ENCODE peak calls at places on chromosomes 11 and 22, in four cellular contexts. M, L, O and C are unnamed samples.

GRCh38 chr11:1504164-1504563 is 17.6 kb upstream of the MOB2 start:
- DNase-seq in O (no peak), M (no peak), L (no peak), C (no peak)

GRCh38 chr11:124886476-124886875 is 11.2 kb downstream of the ROBO4 start:
- DNase-seq in O (no peak), M (no peak), L (no peak), C (no peak)

GRCh38 chr11:27193434-27194225 is 153.0 kb downstream of the BBOX1 start:
- DNase-seq in O (no peak), M (no peak), L (no peak), C (no peak)

GRCh38 chr11:115587718-115588342 is 83.6 kb upstream of the CADM1 start:
- DNase-seq in L (no peak), M (no peak), O (no peak), C (no peak)

GRCh38 chr11:72573380-72573949 is 100.8 kb downstream of the PDE2A start:
- DNase-seq in L (peak; percentile 80), M (no peak), O (peak; percentile 53), C (peak; percentile 68)

GRCh38 chr11:8870461-8871282 is 40.3 kb upstream of the AKIP1 start:
- DNase-seq in M (peak; percentile 34), L (peak; percentile 75), O (peak; percentile 77), C (peak; percentile 82)

GRCh38 chr11:44529895-44530412 is 35.5 kb upstream of the CD82 start:
- DNase-seq in M (no peak), L (no peak), O (no peak), C (no peak)

GRCh38 chr11:17393472-17393871 is 5.0 kb upstream of the KCNJ11 start:
- DNase-seq in O (no peak), M (no peak), L (no peak), C (no peak)

GRCh38 chr22:44667829-44668189 is 34.2 kb upstream of the PRR5 start:
- DNase-seq in O (peak; percentile 22), L (no peak), M (no peak), C (no peak)

GRCh38 chr11:11582261-11582701 is 39.5 kb downstream of the GALNT18 start:
- DNase-seq in M (no peak), O (no peak), L (no peak), C (no peak)

GRCh38 chr22:27512283-27512761 is 289.2 kb downstream of the MN1 start:
- DNase-seq in L (no peak), O (peak; percentile 79), M (no peak), C (peak; percentile 62)

GRCh38 chr11:64276653-64277431 is 7.6 kb downstream of the BAD start:
- DNase-seq in M (no peak), O (no peak), L (no peak), C (no peak)

GRCh38 chr22:37675930-37676571 is 615 bp downstream of the LGALS1 start:
- DNase-seq in O (peak; percentile 55), L (peak; percentile 26), M (no peak), C (no peak)

GRCh38 chr11:66172146-66172545 is 96.3 kb upstream of the RAB1B start:
- DNase-seq in L (no peak), O (no peak), M (no peak), C (peak; percentile 31)

GRCh38 chr22:47202819-47203553 is 440.5 kb downstream of the TBC1D22A start:
- DNase-seq in O (no peak), M (no peak), L (no peak), C (no peak)

GRCh38 chr11:115241899-115242298 is 262.3 kb downstream of the CADM1 start:
- DNase-seq in L (no peak), O (no peak), M (no peak), C (no peak)

GRCh38 chr11:62612366-62613274 is at the start of the genes EML3 and ROM1:
- DNase-seq in L (peak; percentile 97), M (peak; percentile 85), O (peak; percentile 85), C (peak; percentile 88)

GRCh38 chr11:73851046-73851764 is 25.4 kb downstream of the COA4 start:
- DNase-seq in L (no peak), M (no peak), O (no peak), C (no peak)

GRCh38 chr22:32355760-32356159 is 1.9 kb upstream of the RFPL3 start:
- DNase-seq in M (no peak), O (peak; percentile 15), L (peak; percentile 72), C (peak; percentile 35)

GRCh38 chr22:30704978-30705377 is 10.3 kb downstream of the OSBP2 start:
- DNase-seq in L (no peak), M (no peak), O (no peak), C (no peak)

GRCh38 chr22:46876357-46876934 is 114.0 kb downstream of the TBC1D22A start:
- DNase-seq in M (no peak), L (no peak), O (no peak), C (no peak)

GRCh38 chr11:86101493-86101892 is 32.6 kb upstream of the PICALM start:
- DNase-seq in L (no peak), O (no peak), M (no peak), C (no peak)

GRCh38 chr11:35893796-35894475 is 49.9 kb upstream of the LDLRAD3 start:
- DNase-seq in L (peak; percentile 8), M (no peak), O (peak; percentile 55), C (peak; percentile 65)

GRCh38 chr11:124896071-124896750 is 1.5 kb downstream of the ROBO4 start:
- DNase-seq in L (no peak), O (no peak), M (no peak), C (no peak)

GRCh38 chr11:132220464-132220863 is 850.0 kb downstream of the NTM start:
- DNase-seq in M (no peak), L (no peak), O (no peak), C (no peak)

GRCh38 chr11:125956371-125956770 is 10.5 kb downstream of the VSIG10L2 start:
- DNase-seq in L (no peak), M (no peak), O (no peak), C (no peak)

GRCh38 chr11:68224606-68225005 is 11.5 kb upstream of the KMT5B start:
- DNase-seq in L (no peak), M (no peak), O (no peak), C (no peak)

GRCh38 chr22:24953294-24954113 is 988 bp downstream of the KIAA1671 start:
- DNase-seq in O (peak; percentile 58), L (peak; percentile 44), M (no peak), C (peak; percentile 43)

GRCh38 chr22:30240541-30241417 is 5.8 kb downstream of the LIF start:
- DNase-seq in O (no peak), M (no peak), L (no peak), C (no peak)

GRCh38 chr11:10809373-10810199 is 860 bp upstream of the EIF4G2 start:
- DNase-seq in L (peak; percentile 94), O (no peak), M (peak; percentile 34), C (no peak)

GRCh38 chr22:44753189-44754042 is 1.0 kb downstream of the ARHGAP8 start:
- DNase-seq in O (peak; percentile 36), M (no peak), L (peak; percentile 54), C (peak; percentile 84)

GRCh38 chr11:3192511-3193372 is 25.9 kb downstream of the MRGPRG start:
- DNase-seq in O (no peak), L (no peak), M (no peak), C (no peak)

GRCh38 chr22:21917206-21917958 is 35.3 kb downstream of the PPM1F start:
- DNase-seq in L (peak; percentile 55), O (peak; percentile 85), M (no peak), C (no peak)

DNA sequence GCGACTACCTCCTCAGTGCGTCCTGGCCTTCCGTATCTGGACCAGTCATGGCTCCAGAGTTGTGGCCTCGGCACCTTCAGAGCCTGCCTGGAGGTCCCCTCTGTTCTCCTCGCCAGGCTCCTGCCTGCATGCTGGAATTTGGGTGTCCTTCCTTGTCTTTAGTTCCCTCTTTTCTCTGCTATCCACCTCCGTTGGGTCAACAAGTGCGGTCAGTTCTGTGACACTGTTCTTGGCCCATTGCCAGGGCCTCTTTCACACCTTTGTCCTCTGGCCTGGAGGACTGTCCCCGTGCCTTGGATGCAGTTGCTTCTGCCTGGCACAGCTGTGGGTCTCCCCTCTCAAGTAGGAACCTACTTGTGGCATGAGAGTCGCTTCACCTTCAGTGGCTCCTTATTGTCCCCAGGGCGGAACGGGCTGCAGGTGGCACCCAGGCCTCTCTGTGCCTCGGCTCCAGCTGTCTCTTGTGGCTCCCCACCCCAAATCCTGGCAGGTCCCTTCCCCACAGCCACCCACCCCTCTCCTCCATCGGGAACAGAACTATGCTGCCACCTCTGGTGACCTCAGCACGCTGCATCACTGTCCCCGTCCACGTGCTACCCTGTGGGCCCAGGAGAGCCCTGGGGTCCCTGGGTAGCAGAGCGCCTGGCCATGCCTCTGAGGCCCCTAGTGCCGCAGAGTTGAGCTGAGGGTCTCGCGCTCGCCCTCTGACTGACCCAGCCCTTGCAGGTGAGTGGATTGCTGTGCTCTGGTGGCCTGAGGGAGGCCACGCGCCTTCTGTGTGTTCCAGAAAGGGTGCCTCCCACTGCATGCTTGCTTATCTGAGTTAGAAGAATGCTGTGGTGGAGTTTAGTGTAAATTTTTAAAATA is 4.7 kb downstream of the DGCR8 start:
- DNase-seq in O (peak; percentile 52), M (no peak), L (peak; percentile 89), C (peak; percentile 47)
- H3K4me3 ChIP-seq in O (no peak overlapping the region), M (no peak overlapping the region), L (no peak overlapping the region), C (no peak overlapping the region)

DNA sequence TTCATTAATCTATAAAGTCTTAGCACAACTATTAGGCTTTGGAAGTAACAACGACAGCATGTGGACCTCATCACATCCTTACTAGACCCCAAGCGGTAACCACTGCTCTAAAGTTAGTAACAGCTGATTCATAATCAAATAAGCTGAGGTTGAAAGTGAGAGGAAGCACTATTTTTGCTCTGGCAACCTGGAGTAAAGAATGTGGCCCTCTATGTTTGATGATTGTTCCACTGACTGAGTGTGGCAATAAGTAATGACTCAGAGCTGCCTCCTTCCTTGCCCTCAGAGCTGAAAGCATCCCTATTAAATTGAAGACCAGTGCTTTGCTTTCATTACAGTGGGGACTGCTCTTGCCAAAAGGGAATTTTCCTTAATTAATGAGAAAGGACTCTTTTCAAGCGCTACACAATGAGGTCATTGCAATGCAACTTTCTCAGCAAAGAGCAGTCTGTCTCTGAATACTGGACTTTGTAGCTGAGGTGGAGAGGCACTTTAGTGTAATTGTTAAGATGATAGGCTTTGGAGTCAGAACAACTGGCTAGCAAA is 906.1 kb upstream of the RAG2 start:
- DNase-seq in M (no peak), L (peak; percentile 0), O (no peak), C (peak; percentile 55)
- H3K4me3 ChIP-seq in M (no peak overlapping the region), L (no peak overlapping the region), O (no peak overlapping the region), C (no peak overlapping the region)

GRCh38 chr11:128786507-128786906 is 80.6 kb downstream of the KCNJ1 start:
- DNase-seq in M (no peak), O (no peak), L (no peak), C (no peak)

GRCh38 chr11:128789497-128790080 is 77.5 kb downstream of the KCNJ1 start:
- DNase-seq in O (no peak), L (no peak), M (no peak), C (no peak)

GRCh38 chr11:128779036-128779435 is 85.2 kb downstream of the FLI1 start:
- DNase-seq in O (no peak), M (no peak), L (no peak), C (no peak)

GRCh38 chr11:128783513-128783912 is 83.6 kb downstream of the KCNJ1 start:
- DNase-seq in O (no peak), L (no peak), M (no peak), C (no peak)

GRCh38 chr11:128784059-128784804 is 82.9 kb downstream of the KCNJ1 start:
- DNase-seq in L (peak; percentile 76), M (peak; percentile 54), O (no peak), C (no peak)
- H3K4me3 ChIP-seq in L (peak overlapping the region; percentile 36), M (no peak overlapping the region), O (no peak overlapping the region), C (no peak overlapping the region)

DNA sequence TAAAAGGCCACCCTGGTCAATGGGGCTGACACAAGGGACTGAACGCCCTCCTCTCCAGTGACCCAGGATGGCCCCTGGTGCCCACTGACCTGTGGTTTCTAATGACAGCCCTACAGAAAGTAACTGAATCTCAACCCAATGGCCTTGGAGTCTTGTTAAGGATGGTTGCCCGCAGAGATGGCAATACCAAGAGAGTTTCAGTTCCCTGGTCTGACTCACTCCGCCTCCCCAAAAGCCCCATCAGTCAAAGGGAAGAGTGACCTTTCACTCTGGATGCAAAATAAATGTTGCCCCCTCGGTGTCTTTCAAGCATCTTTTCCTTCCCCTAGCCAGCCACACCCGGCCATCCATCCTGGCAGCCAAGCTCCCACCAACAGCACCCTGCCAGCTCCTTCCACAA is 57.7 kb upstream of the ISX start:
- DNase-seq in L (no peak), O (no peak), M (no peak), C (no peak)
- H3K4me3 ChIP-seq in L (no peak overlapping the region), O (no peak overlapping the region), M (no peak overlapping the region), C (no peak overlapping the region)